ENCODE peak calls at places on chromosome 15, in four cellular contexts. N is esophagus squamous epithelium; Y is aorta; G is CD4-positive, alpha-beta T cell. L is an unnamed sample.

GRCh38 chr15:41423979-41424659 is 7.2 kb downstream of the RTF1 start:
- DNase-seq in G (no peak), N (no peak), Y (no peak), L (no peak)

GRCh38 chr15:35756588-35756987 is 210.6 kb upstream of the DPH6 start:
- DNase-seq in Y (no peak), G (no peak), N (no peak), L (no peak)

GRCh38 chr15:53472210-53472609 is 287.3 kb downstream of the WDR72 start:
- DNase-seq in N (no peak), G (no peak), Y (no peak), L (no peak)

GRCh38 chr15:67096536-67097294 is 31.3 kb downstream of the SMAD3 start:
- DNase-seq in G (no peak), Y (no peak), N (no peak), L (peak; percentile 57)

GRCh38 chr15:38002883-38003477 is 68.5 kb downstream of the TMCO5A start:
- DNase-seq in G (no peak), N (no peak), Y (peak; percentile 79), L (no peak)

GRCh38 chr15:74220475-74221248 is 15.5 kb upstream of the CCDC33 start:
- DNase-seq in Y (no peak), G (no peak), N (no peak), L (no peak)

GRCh38 chr15:31228980-31229826 is 97.4 kb upstream of the KLF13 start:
- DNase-seq in G (no peak), Y (no peak), N (no peak), L (no peak)

GRCh38 chr15:70856177-70856883 is 2.4 kb upstream of the LARP6 start:
- DNase-seq in Y (no peak), G (no peak), N (no peak), L (peak; percentile 89)

GRCh38 chr15:50049871-50050270 is 69.2 kb downstream of the ATP8B4 start:
- DNase-seq in G (no peak), N (no peak), Y (no peak), L (no peak)

GRCh38 chr15:73982251-73982962 is 9.7 kb downstream of the STOML1 start:
- DNase-seq in Y (peak; percentile 94), N (no peak), G (peak; percentile 36), L (peak; percentile 89)

GRCh38 chr15:75307778-75308390 is 25.2 kb downstream of the GOLGA6D start:
- DNase-seq in Y (no peak), G (no peak), N (no peak), L (peak; percentile 84)

GRCh38 chr15:92930776-92931175 is 30.7 kb downstream of the CHD2 start:
- DNase-seq in N (no peak), Y (no peak), G (no peak), L (peak; percentile 82)

GRCh38 chr15:56242576-56243116 is 1.0 kb downstream of the RFX7 start:
- DNase-seq in G (no peak), Y (no peak), N (no peak), L (peak; percentile 84)

GRCh38 chr15:87167055-87167454 is 1087.4 kb downstream of the AGBL1 start:
- DNase-seq in N (no peak), G (no peak), Y (no peak), L (no peak)

GRCh38 chr15:36498922-36499321 is 80.5 kb upstream of the CDIN1 start:
- DNase-seq in G (no peak), Y (no peak), N (no peak), L (no peak)

GRCh38 chr15:76252249-76252648 is 59.0 kb downstream of the ETFA start:
- DNase-seq in Y (no peak), G (no peak), N (no peak), L (no peak)

GRCh38 chr15:31362121-31362520 is 35.5 kb downstream of the KLF13 start:
- DNase-seq in N (no peak), G (no peak), Y (peak; percentile 1), L (peak; percentile 62)

GRCh38 chr15:75672646-75673425 is 25.1 kb downstream of the SNX33 start:
- DNase-seq in Y (no peak), N (no peak), G (no peak), L (peak; percentile 95)

GRCh38 chr15:48962662-48963523 is 826 bp downstream of the SHC4 start:
- DNase-seq in Y (peak; percentile 58), N (no peak), G (no peak), L (peak; percentile 79)

GRCh38 chr15:72197045-72197459 is 535 bp downstream of the GRAMD2A start:
- DNase-seq in Y (no peak), G (no peak), N (no peak), L (peak; percentile 90)
- H3K27ac ChIP-seq in Y (peak overlapping the region; percentile 16), G (no peak overlapping the region), N (peak overlapping the region; percentile 77), L (no peak overlapping the region)

DNA sequence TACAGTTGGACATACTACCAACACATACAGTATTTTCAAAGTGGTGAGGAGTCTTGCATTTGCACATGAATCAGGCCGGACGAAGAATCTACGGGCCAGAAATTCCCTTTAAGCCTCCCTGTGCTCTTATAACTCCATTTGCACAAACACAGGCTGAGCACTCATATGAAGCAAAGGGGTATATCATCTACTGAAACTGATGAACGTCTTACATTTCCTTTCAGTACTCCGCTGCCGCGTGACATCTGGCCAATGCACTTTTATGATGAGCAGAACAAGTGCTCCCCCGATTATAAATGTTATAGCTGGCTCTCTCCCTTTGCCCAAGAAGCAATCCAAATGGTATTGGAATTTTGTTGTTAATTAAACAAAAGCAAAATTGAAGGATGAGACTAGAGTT is 110.3 kb upstream of the ICE2 start:
- DNase-seq in N (no peak), Y (no peak), G (peak; percentile 35), L (no peak)
- H3K27ac ChIP-seq in N (no peak overlapping the region), Y (no peak overlapping the region), G (peak overlapping the region; percentile 0), L (no peak overlapping the region)

DNA sequence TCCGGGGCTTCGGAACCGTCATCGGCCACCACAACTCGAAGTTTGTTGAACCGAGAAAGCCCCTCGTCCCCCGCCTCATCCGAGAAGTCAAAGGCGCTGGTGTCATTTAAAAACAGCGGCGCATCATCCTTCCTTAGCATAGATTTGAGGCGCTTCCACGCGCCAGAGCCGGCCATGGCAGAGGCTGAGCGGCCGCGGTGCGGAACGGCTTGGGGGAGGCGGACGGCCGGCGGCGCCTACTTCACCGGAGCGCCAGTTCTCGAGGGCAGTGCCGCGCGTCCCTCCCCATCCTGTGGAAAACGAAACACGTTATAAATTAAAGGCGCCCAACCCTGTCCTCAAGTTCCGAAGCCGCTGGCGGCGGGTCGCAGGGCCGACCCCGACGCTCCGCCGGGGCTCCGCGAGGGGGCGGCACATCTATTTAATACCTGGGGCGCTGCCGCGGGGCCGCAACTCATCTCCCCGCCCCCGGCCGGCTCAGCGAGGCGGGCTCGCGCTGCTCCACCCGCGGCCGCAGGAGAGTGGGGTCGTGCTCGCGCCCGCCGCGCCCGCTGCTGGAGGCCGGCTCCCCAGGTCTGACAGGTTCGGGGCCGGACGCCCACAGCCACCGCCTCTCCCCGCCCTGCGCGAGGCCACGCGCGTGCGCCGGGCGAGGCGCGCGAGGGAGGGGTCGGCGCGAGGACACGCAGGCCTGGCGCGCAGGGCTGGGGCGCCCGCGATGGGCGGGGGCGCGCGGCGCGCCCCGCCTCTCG is at the start of gene SLC30A4:
- DNase-seq in N (no peak), G (peak; percentile 56), Y (peak; percentile 78), L (peak; percentile 97)
- H3K27ac ChIP-seq in N (peak within 1 kb of the TSS; percentile 89), G (no peak within 1 kb of the TSS), Y (peak within 1 kb of the TSS; percentile 43), L (peak within 1 kb of the TSS; percentile 51)

GRCh38 chr15:63517202-63517601 is 12.8 kb downstream of the USP3 start:
- DNase-seq in G (no peak), Y (no peak), N (no peak), L (no peak)

GRCh38 chr15:63513271-63513670 is 8.9 kb downstream of the USP3 start:
- DNase-seq in Y (no peak), N (no peak), G (no peak), L (no peak)

GRCh38 chr15:63513728-63514127 is 9.3 kb downstream of the USP3 start:
- DNase-seq in Y (no peak), G (no peak), N (no peak), L (no peak)

GRCh38 chr15:63512148-63512547 is 7.8 kb downstream of the USP3 start:
- DNase-seq in N (no peak), G (no peak), Y (no peak), L (no peak)

DNA sequence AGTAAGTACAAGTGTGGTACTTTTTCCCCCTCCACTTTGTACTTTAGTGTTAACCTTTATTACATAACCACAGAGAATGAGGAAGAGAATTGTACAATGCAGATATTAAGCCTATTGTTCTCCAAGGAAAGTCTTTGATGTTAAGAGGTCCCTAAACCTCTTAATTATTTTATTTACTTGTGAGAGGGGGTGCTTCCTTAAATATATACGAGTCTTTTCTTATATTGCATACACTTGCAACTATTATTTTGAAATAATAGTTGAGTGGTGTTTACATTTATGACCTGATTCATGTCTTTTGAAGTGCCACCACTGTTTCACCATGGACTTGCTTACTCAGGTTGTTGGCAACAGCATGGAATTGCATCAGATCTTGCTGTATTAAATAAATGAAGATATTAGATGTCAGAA is 10.1 kb downstream of the USP3 start:
- DNase-seq in N (no peak), G (no peak), Y (no peak), L (no peak)
- H3K27ac ChIP-seq in N (no peak overlapping the region), G (peak overlapping the region; percentile 10), Y (no peak overlapping the region), L (peak overlapping the region; percentile 70)

GRCh38 chr15:40133544-40133943 is 24.9 kb upstream of the BMF start:
- DNase-seq in N (no peak), G (no peak), Y (no peak), L (no peak)

GRCh38 chr15:40125950-40126349 is 17.3 kb upstream of the BMF start:
- DNase-seq in Y (no peak), N (no peak), G (no peak), L (no peak)

GRCh38 chr15:40130118-40130517 is 21.4 kb upstream of the BMF start:
- DNase-seq in G (no peak), Y (no peak), N (no peak), L (no peak)

GRCh38 chr15:40128746-40129660 is 20.3 kb upstream of the BMF start:
- DNase-seq in Y (no peak), N (no peak), G (no peak), L (no peak)

GRCh38 chr15:40130799-40131502 is 22.3 kb upstream of the BMF start:
- DNase-seq in N (no peak), G (no peak), Y (no peak), L (no peak)
- H3K27ac ChIP-seq in N (no peak overlapping the region), G (no peak overlapping the region), Y (no peak overlapping the region), L (no peak overlapping the region)

GRCh38 chr15:100696452-100696851 is 94.1 kb downstream of the ASB7 start:
- DNase-seq in G (no peak), Y (no peak), N (no peak), L (no peak)

GRCh38 chr15:100692671-100693070 is 90.3 kb downstream of the ASB7 start:
- DNase-seq in N (no peak), G (no peak), Y (no peak), L (peak; percentile 18)

GRCh38 chr15:100694381-100695012 is 92.1 kb downstream of the ASB7 start:
- DNase-seq in Y (no peak), G (no peak), N (no peak), L (no peak)

GRCh38 chr15:100693451-100693850 is 91.1 kb downstream of the ASB7 start:
- DNase-seq in N (no peak), G (no peak), Y (no peak), L (no peak)

DNA sequence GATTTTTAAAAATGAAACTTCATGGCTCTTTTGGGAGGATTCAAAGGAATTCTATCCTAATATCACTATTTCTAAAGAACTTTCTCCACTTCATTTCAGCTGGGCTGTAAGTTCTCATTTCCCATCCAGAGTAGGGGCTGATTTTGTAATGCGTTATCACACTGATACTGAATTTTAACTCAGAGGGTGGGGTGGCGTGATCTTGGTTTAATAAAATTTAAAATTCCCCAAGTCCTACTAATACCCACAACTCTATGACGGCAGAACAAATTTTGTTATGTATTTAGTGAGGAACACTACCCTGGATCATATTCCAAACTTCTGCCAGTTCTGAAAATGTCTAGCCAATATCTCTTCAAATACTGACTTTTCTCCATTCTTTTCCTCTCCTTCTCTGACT is 92.7 kb downstream of the ASB7 start:
- DNase-seq in Y (no peak), N (no peak), G (no peak), L (no peak)
- H3K27ac ChIP-seq in Y (no peak overlapping the region), N (no peak overlapping the region), G (no peak overlapping the region), L (peak overlapping the region; percentile 53)

L was measured in osteoblast.